ENCODE peak calls at places on chromosome 14, in seven cellular contexts. L, W, Y, R, O, G and Z are unnamed samples.

GRCh38 chr14:54686219-54686870 is 119.4 kb downstream of the SAMD4A start:
- DNase-seq in Y (no peak), L (no peak), R (peak), O (no peak), W (no peak), G (no peak), Z (no peak)

GRCh38 chr14:61662437-61663311 is 32.6 kb upstream of the HIF1A start:
- DNase-seq in Y (peak), L (peak), R (no peak), W (no peak), G (peak), O (peak), Z (peak)

GRCh38 chr14:77376380-77376770 is 519 bp downstream of the TMED8 start:
- DNase-seq in Y (no peak), O (no peak), R (no peak), G (no peak), W (no peak), L (no peak), Z (peak)

GRCh38 chr14:104708606-104709268 is 15.3 kb upstream of the ADSS1 start:
- DNase-seq in R (no peak), Y (peak), G (peak), W (peak), O (no peak), L (peak), Z (peak)

GRCh38 chr14:32608880-32609279 is 279.8 kb downstream of the AKAP6 start:
- DNase-seq in G (no peak), W (no peak), L (no peak), O (no peak), Y (no peak), R (no peak), Z (no peak)

GRCh38 chr14:92351750-92352149 is 28.8 kb downstream of the SLC24A4 start:
- DNase-seq in R (no peak), L (no peak), G (no peak), Y (no peak), O (no peak), W (no peak), Z (no peak)

GRCh38 chr14:95527392-95528002 is 7.4 kb upstream of the GLRX5 start:
- DNase-seq in R (no peak), O (no peak), Y (peak), L (no peak), G (peak), W (peak), Z (peak)

GRCh38 chr14:71783101-71783500 is 149.1 kb upstream of the RGS6 start:
- DNase-seq in G (no peak), L (no peak), Y (no peak), W (no peak), R (no peak), O (no peak), Z (no peak)

GRCh38 chr14:20688167-20688839 is at the start of gene ANG:
- DNase-seq in G (no peak), Y (no peak), R (no peak), L (no peak), W (no peak), O (no peak), Z (no peak)

GRCh38 chr14:101972126-101972785 is 7.9 kb downstream of the DYNC1H1 start:
- DNase-seq in G (peak), L (no peak), W (no peak), O (no peak), R (peak), Y (no peak), Z (no peak)

GRCh38 chr14:21084988-21085853 is 13.2 kb downstream of the ZNF219 start:
- DNase-seq in R (no peak), L (no peak), Y (no peak), G (no peak), W (no peak), O (no peak), Z (no peak)

GRCh38 chr14:85532981-85533820 is 3.3 kb downstream of the FLRT2 start:
- DNase-seq in W (peak), R (no peak), Y (no peak), O (peak), G (peak), L (no peak), Z (no peak)

GRCh38 chr14:32224731-32225377 is 21.8 kb upstream of the RNU6-8 start:
- DNase-seq in W (no peak), R (no peak), G (peak), L (no peak), Y (peak), O (peak), Z (no peak)

GRCh38 chr14:83975435-83976222 is 1554.3 kb upstream of the FLRT2 start:
- DNase-seq in W (no peak), L (no peak), G (no peak), O (no peak), R (no peak), Y (no peak), Z (no peak)

GRCh38 chr14:84343637-84344036 is 1186.3 kb upstream of the FLRT2 start:
- DNase-seq in O (no peak), L (no peak), Y (no peak), G (peak), R (peak), W (no peak), Z (no peak)

GRCh38 chr14:64636208-64636979 is 67.8 kb upstream of the PLEKHG3 start:
- DNase-seq in O (peak), Y (peak), G (peak), L (peak), R (no peak), W (no peak), Z (peak)

GRCh38 chr14:63039800-63040380 is 5.4 kb downstream of the KCNH5 start:
- DNase-seq in Y (peak), O (no peak), W (peak), G (peak), R (peak), L (no peak), Z (peak)

GRCh38 chr14:101076451-101077220 is 173.1 kb upstream of the RTL1 start:
- DNase-seq in R (no peak), G (no peak), W (no peak), Y (no peak), L (no peak), O (no peak), Z (no peak)

GRCh38 chr14:67962215-67962644 is 142.7 kb downstream of the RAD51B start:
- DNase-seq in Y (no peak), G (no peak), L (peak), R (no peak), W (no peak), O (no peak), Z (peak)

GRCh38 chr14:67815573-67816235 is 686 bp downstream of the ZFYVE26 start:
- DNase-seq in G (no peak), L (no peak), O (no peak), W (no peak), Y (peak), R (no peak), Z (no peak)

GRCh38 chr14:76768671-76769500 is 7.6 kb downstream of the VASH1 start:
- DNase-seq in G (no peak), W (no peak), R (no peak), L (no peak), Y (no peak), O (no peak), Z (no peak)

GRCh38 chr14:99929601-99930000 is 135.6 kb upstream of the EVL start:
- DNase-seq in O (no peak), R (no peak), W (no peak), L (no peak), G (no peak), Y (no peak), Z (no peak)

GRCh38 chr14:105783707-105784106 is 257.3 kb downstream of the TMEM121 start:
- DNase-seq in L (no peak), R (no peak), G (no peak), W (no peak), Y (no peak), O (no peak), Z (no peak)

GRCh38 chr14:76154539-76155126 is 2.9 kb downstream of the GPATCH2L start:
- DNase-seq in L (no peak), W (no peak), R (no peak), Y (no peak), O (no peak), G (no peak), Z (no peak)

GRCh38 chr14:52876311-52876710 is 74.5 kb downstream of the FERMT2 start:
- DNase-seq in W (no peak), L (no peak), O (no peak), Y (no peak), G (no peak), R (no peak), Z (no peak)

GRCh38 chr14:72962829-72963312 is 36.6 kb downstream of the DCAF4 start:
- DNase-seq in L (no peak), W (peak), R (peak), G (peak), O (peak), Y (no peak), Z (no peak)

GRCh38 chr14:44979740-44980346 is 17.9 kb downstream of the TOGARAM1 start:
- DNase-seq in G (no peak), Y (no peak), W (no peak), L (no peak), O (no peak), R (no peak), Z (no peak)

GRCh38 chr14:60965402-60965801 is 15.5 kb downstream of the TRMT5 start:
- DNase-seq in G (no peak), Y (no peak), W (no peak), O (no peak), R (peak), L (no peak), Z (no peak)

GRCh38 chr14:105316968-105317498 is 2.5 kb downstream of the PACS2 start:
- DNase-seq in L (peak), Y (no peak), R (no peak), W (no peak), O (no peak), G (no peak), Z (no peak)

GRCh38 chr14:72599579-72600470 is 294.1 kb downstream of the DPF3 start:
- DNase-seq in O (no peak), R (no peak), G (no peak), W (no peak), L (no peak), Y (no peak), Z (no peak)

GRCh38 chr14:89198544-89199329 is 218.3 kb downstream of the FOXN3 start:
- DNase-seq in W (no peak), L (no peak), O (no peak), R (no peak), Y (no peak), G (no peak), Z (no peak)

GRCh38 chr14:92135269-92135668 is 13.5 kb downstream of the CPSF2 start:
- DNase-seq in O (no peak), Y (no peak), R (no peak), G (peak), L (no peak), W (peak), Z (peak)

GRCh38 chr14:105173901-105174894 is 5.6 kb upstream of the JAG2 start:
- DNase-seq in O (no peak), L (peak), Y (no peak), R (no peak), G (no peak), W (no peak), Z (peak)